ENCODE peak calls at places on chromosomes 7 and 10, in eight cellular contexts. M, W, H, V, F, T, Q and O are unnamed samples.

GRCh38 chr7:4739528-4739992 is 35.9 kb upstream of the AP5Z1 start:
- DNase-seq in W (no peak), H (no peak), Q (peak; percentile 42), M (no peak), V (peak; percentile 41), F (no peak), T (no peak), O (no peak)

GRCh38 chr10:57983226-57983870 is 284.3 kb downstream of the IPMK start:
- DNase-seq in H (no peak), T (no peak), F (no peak), Q (no peak), W (no peak), M (no peak), V (no peak), O (no peak)

GRCh38 chr7:69787736-69788431 is 189.6 kb downstream of the AUTS2 start:
- DNase-seq in Q (no peak), T (no peak), H (no peak), M (no peak), F (no peak), W (no peak), V (no peak), O (no peak)

GRCh38 chr7:107079212-107079940 is 34.9 kb downstream of the PRKAR2B start:
- DNase-seq in F (no peak), V (no peak), M (no peak), H (no peak), Q (no peak), W (no peak), T (no peak), O (no peak)

GRCh38 chr10:3825862-3826351 is 40.9 kb upstream of the KLF6 start:
- DNase-seq in Q (no peak), H (no peak), M (no peak), V (no peak), T (no peak), W (no peak), F (no peak), O (no peak)

GRCh38 chr7:117127585-117128168 is 174.4 kb downstream of the ST7 start:
- DNase-seq in V (peak; percentile 38), W (no peak), M (peak; percentile 26), T (peak; percentile 50), H (no peak), Q (peak; percentile 66), F (peak; percentile 47), O (no peak)

GRCh38 chr7:48048113-48048512 is 12.8 kb downstream of the C7orf57 start:
- DNase-seq in V (no peak), T (no peak), M (no peak), H (no peak), W (no peak), Q (no peak), F (no peak), O (no peak)

GRCh38 chr10:101563497-101564040 is 24.5 kb downstream of the POLL start:
- DNase-seq in M (no peak), F (no peak), W (no peak), T (peak; percentile 32), Q (peak; percentile 4), H (no peak), V (no peak), O (no peak)

GRCh38 chr7:112462236-112462635 is 12.0 kb downstream of the IFRD1 start:
- DNase-seq in Q (peak; percentile 62), M (no peak), W (no peak), V (no peak), T (no peak), H (no peak), F (peak; percentile 69), O (no peak)

GRCh38 chr10:5076615-5077014 is 17.6 kb upstream of the AKR1C3 start:
- DNase-seq in W (no peak), Q (no peak), F (no peak), H (no peak), M (no peak), V (no peak), T (no peak), O (no peak)

GRCh38 chr7:38330861-38331709 is 57.6 kb upstream of the TARP start:
- DNase-seq in T (no peak), M (peak; percentile 31), W (no peak), H (no peak), Q (no peak), F (no peak), V (peak; percentile 40), O (no peak)

GRCh38 chr10:128386231-128386630 is 260.0 kb upstream of the MKI67 start:
- DNase-seq in Q (no peak), V (no peak), W (no peak), F (no peak), T (no peak), H (no peak), M (no peak), O (no peak)

GRCh38 chr7:51847461-51848134 is 531.0 kb upstream of the COBL start:
- DNase-seq in W (no peak), T (no peak), F (no peak), H (no peak), Q (no peak), M (no peak), V (no peak), O (no peak)

GRCh38 chr7:47577351-47577919 is 4.5 kb downstream of the TNS3 start:
- DNase-seq in V (no peak), Q (no peak), H (no peak), T (no peak), M (no peak), F (no peak), W (no peak), O (no peak)

GRCh38 chr7:131511774-131512535 is 44.5 kb downstream of the PODXL start:
- DNase-seq in T (peak; percentile 42), V (no peak), M (no peak), Q (no peak), F (no peak), H (no peak), W (no peak), O (no peak)